ENCODE peak calls at places on chromosomes 11 and 22, in six cellular contexts. N, E, D, U, S and C are unnamed samples.

GRCh38 chr11:9071694-9072093 is 19.7 kb downstream of the SCUBE2 start:
- DNase-seq in N (no peak), D (no peak), S (no peak), E (no peak), U (no peak), C (no peak)

GRCh38 chr11:19084661-19085315 is 24.3 kb upstream of the MRGPRX2 start:
- DNase-seq in E (no peak), U (no peak), S (no peak), D (no peak), N (no peak), C (peak)

GRCh38 chr11:114075891-114076441 is 16.5 kb downstream of the ZBTB16 start:
- DNase-seq in S (no peak), N (no peak), E (no peak), D (peak), U (peak), C (no peak)

GRCh38 chr11:34339149-34340064 is 18.4 kb downstream of the ABTB2 start:
- DNase-seq in D (no peak), E (no peak), N (no peak), S (no peak), U (peak), C (no peak)

GRCh38 chr11:116582621-116583020 is 190.2 kb downstream of the BUD13 start:
- DNase-seq in E (no peak), U (no peak), S (no peak), D (no peak), N (no peak), C (no peak)

GRCh38 chr11:105838668-105839403 is 183.2 kb downstream of the MSANTD4 start:
- DNase-seq in E (no peak), S (no peak), U (no peak), D (no peak), N (no peak), C (no peak)

GRCh38 chr11:47225552-47226137 is 10.9 kb downstream of the DDB2 start:
- DNase-seq in U (no peak), S (no peak), D (no peak), N (no peak), E (no peak), C (no peak)

GRCh38 chr11:32987851-32988250 is 27.8 kb upstream of the DEPDC7 start:
- DNase-seq in E (no peak), N (peak), U (no peak), D (no peak), S (no peak), C (no peak)

GRCh38 chr11:127098684-127099083 is 98.1 kb upstream of the KIRREL3 start:
- DNase-seq in N (no peak), E (no peak), D (no peak), U (no peak), S (no peak), C (no peak)

GRCh38 chr11:59706518-59707285 is 6.9 kb downstream of the OR10V1 start:
- DNase-seq in S (no peak), N (peak), E (no peak), U (peak), D (no peak), C (no peak)

GRCh38 chr22:42376721-42377177 is 55.5 kb downstream of the NFAM1 start:
- DNase-seq in E (peak), U (no peak), S (peak), D (peak), N (peak), C (no peak)

GRCh38 chr11:112794321-112794720 is 166.9 kb upstream of the NCAM1 start:
- DNase-seq in D (no peak), E (no peak), S (no peak), U (no peak), N (no peak), C (no peak)

GRCh38 chr11:20934521-20934920 is 265.1 kb downstream of the NELL1 start:
- DNase-seq in S (no peak), E (no peak), D (no peak), N (no peak), U (no peak), C (no peak)

GRCh38 chr11:104333977-104334376 is 170.0 kb upstream of the PDGFD start:
- DNase-seq in N (no peak), U (peak), D (no peak), E (no peak), S (no peak), C (no peak)

GRCh38 chr22:50184541-50185383 is 951 bp upstream of the TRABD start:
- DNase-seq in D (peak), S (peak), E (no peak), U (no peak), N (no peak), C (no peak)

GRCh38 chr11:70610561-70610960 is 212.2 kb downstream of the CTTN start:
- DNase-seq in E (no peak), U (no peak), N (no peak), S (no peak), D (no peak), C (no peak)

GRCh38 chr11:79864882-79865281 is 424.1 kb upstream of the TENM4 start:
- DNase-seq in U (peak), E (no peak), D (no peak), N (peak), S (no peak), C (no peak)

GRCh38 chr22:39432361-39432811 is 24.4 kb upstream of the MGAT3 start:
- DNase-seq in S (no peak), E (no peak), U (no peak), D (no peak), N (no peak), C (no peak)

GRCh38 chr11:23155503-23155902 is 295.2 kb upstream of the CCDC179 start:
- DNase-seq in U (no peak), E (no peak), D (no peak), N (no peak), S (no peak), C (no peak)

GRCh38 chr11:102513869-102514268 is 16.7 kb downstream of the MMP7 start:
- DNase-seq in E (no peak), D (peak), U (no peak), N (peak), S (no peak), C (no peak)

GRCh38 chr11:111871693-111872161 is 346 bp upstream of the ALG9 start:
- DNase-seq in U (no peak), S (no peak), N (no peak), D (no peak), E (no peak), C (no peak)

GRCh38 chr22:50730013-50730891 is 7.8 kb upstream of the ACR start:
- DNase-seq in D (no peak), E (peak), S (no peak), N (peak), U (no peak), C (no peak)

GRCh38 chr11:85627332-85627997 is at the start of gene DLG2:
- DNase-seq in S (peak), N (no peak), D (no peak), U (no peak), E (no peak), C (no peak)

GRCh38 chr11:12053606-12054361 is 45.4 kb upstream of the DKK3 start:
- DNase-seq in N (no peak), S (no peak), E (no peak), U (no peak), D (no peak), C (no peak)

GRCh38 chr11:819943-820649 is 1.4 kb downstream of the PNPLA2 start:
- DNase-seq in D (peak), N (peak), U (peak), S (peak), E (peak), C (peak)

DNA sequence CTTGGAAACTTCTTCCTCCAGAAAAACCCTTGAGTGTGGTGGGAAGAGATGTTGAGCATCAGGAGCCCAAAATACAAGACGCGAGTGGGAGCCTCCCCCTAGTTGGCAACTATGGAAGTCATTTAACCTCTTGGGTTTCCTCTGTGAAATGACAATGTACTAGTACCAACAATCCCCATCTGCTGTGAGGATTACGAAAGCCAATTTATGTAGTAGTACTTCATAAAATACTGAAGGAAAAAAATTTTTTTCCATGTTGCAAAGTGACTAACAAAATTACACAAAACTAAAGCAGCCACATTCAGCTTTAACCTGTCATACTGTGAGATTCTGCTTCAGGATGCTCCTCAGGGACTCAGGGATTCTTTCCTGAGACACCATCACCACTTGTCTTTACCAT is 595 bp upstream of the SLC25A17 start:
- DNase-seq in S (no peak), U (no peak), D (no peak), E (no peak), N (no peak), C (no peak)
- TF ChIP-seq CTCF in S (no peak), U (no peak), D (no peak), E (no peak), N (no peak), C (no peak)

DNA sequence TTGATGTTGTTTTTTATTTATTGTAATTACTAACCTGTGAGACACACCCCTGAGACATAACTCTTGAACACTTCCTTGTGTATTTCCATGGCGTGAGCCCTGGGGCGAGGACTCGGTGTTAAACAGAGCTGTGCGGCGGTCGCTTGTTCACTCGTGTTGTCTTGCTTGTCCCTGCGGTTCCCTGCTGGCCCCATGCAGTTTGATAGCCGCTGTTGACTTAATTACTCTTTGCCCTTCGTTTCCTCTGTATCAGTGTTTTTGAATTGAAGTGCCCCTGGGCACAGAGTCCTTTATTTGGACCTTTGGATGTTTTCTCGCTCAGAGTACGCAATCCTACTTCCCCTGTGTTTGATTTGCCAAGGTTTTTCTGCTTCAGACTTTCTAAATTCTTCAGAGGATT is 52.7 kb downstream of the TBC1D22A start:
- DNase-seq in N (peak), U (no peak), E (no peak), D (no peak), S (no peak), C (no peak)
- H3K27ac ChIP-seq in N (peak), U (peak), E (no peak), D (no peak), S (no peak), C (no peak)

DNA sequence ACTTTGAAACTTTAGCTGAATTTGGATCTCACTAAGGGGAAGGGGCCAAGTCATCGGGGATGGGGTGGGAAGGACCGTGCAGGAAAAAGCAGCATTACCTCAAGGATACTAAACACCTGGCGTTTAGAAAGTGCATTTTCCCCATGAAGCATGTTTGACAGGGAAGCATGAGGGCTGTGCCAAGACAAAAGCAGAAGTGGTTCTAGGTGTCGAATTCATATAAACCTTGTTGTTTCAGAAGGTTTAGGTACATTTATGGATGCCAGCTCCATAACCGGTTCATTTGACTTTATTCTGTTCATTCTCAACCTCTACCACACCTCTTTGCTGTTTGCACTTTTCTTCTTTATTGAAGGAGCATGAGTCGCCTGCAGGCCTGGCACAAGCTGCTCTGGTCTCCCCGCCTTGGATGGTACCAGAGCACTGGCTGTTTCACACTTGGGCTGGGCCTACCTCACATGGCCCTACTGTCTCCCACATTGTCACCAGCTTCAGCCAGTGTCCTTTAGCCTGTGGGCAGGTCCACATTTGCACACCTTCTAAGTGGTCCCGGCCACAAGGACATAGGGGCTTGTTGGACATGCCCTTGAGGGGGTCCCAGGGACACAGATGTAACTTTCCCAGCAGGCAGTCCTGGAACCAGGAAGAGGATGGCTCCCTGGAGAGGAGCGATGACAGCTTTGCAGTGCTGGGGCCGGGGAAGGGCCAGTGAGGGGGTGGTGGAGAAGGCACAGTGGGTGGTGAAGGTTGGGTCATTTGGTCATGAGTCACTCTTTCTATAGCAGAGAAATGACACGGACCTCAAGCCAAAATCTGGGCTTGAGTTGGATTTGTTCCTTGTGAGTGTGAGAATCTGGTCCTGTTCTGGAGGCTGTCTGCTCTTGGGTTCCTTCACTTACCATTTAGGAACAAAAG is 3.2 kb upstream of the ST14 start:
- DNase-seq in E (peak), S (no peak), U (peak), D (no peak), N (peak), C (no peak)
- TF ChIP-seq CTCF in E (no peak), S (no peak), U (no peak), D (no peak), N (no peak), C (no peak)

DNA sequence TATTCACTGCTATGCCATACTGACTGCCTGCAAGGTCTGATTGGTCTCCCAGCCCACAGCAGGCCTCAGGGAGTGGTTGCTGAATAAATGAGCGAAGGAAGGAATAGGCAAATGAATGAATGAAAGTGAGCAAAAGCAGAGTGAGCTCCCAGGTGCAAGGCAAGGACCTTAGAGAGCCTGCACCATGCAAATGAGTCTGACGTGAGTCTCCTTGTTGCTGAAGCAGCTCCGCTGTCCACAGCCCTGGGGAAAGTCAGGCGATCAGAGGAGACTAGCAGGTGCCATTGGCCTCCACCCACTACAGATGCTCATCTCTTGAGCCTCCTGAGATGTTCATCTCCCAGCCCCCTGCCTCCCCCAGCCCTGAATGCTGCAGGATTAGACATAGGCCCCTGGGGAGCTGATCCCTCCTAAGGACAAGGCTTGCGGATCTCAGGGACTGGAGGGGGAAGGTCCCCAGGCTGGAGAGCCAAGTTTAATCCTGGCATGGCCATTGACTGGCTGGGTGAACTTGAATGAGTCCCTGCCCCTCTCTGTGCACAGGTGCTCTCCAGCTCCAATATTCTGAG is 22.1 kb downstream of the GDPD5 start:
- DNase-seq in S (no peak), N (peak), E (no peak), U (no peak), D (no peak), C (no peak)
- H3K27ac ChIP-seq in S (no peak), N (no peak), E (no peak), U (no peak), D (no peak), C (no peak)